ENCODE peak calls at places on chromosomes 13 and 19, in six cellular contexts. S, Q, C, K, L and I are unnamed samples.

GRCh38 chr19:51108805-51109146 is 567 bp upstream of the CTU1 start:
- DNase-seq in S (no peak), Q (no peak), C (no peak), K (no peak), L (no peak), I (no peak)

GRCh38 chr19:33713194-33713593 is 83.5 kb upstream of the KCTD15 start:
- DNase-seq in S (no peak), Q (no peak), C (no peak), K (no peak), L (no peak), I (no peak)

GRCh38 chr19:17411801-17412200 is 6.4 kb upstream of the BST2 start:
- DNase-seq in S (no peak), Q (no peak), C (no peak), K (no peak), L (no peak), I (no peak)

GRCh38 chr19:19113040-19113541 is 25.2 kb downstream of the TMEM161A start:
- DNase-seq in S (no peak), Q (no peak), C (no peak), K (peak), L (peak), I (peak)

GRCh38 chr19:6774821-6775707 is 2.6 kb downstream of the VAV1 start:
- DNase-seq in S (no peak), Q (no peak), C (no peak), K (no peak), L (no peak), I (no peak)

GRCh38 chr13:77299587-77299986 is 27.3 kb downstream of the MYCBP2 start:
- DNase-seq in S (no peak), Q (no peak), C (no peak), K (no peak), L (no peak), I (no peak)

GRCh38 chr13:30325668-30326067 is 18.3 kb upstream of the KATNAL1 start:
- DNase-seq in S (no peak), Q (no peak), C (no peak), K (no peak), L (no peak), I (no peak)

GRCh38 chr13:26968431-26969335 is 202.9 kb downstream of the USP12 start:
- DNase-seq in S (no peak), Q (no peak), C (no peak), K (peak), L (no peak), I (no peak)

GRCh38 chr13:41457589-41458186 is 338 bp downstream of the RGCC start:
- DNase-seq in S (peak), Q (no peak), C (no peak), K (peak), L (no peak), I (peak)

GRCh38 chr19:14337510-14337909 is 43.7 kb upstream of the ADGRE5 start:
- DNase-seq in S (peak), Q (peak), C (no peak), K (peak), L (no peak), I (no peak)

GRCh38 chr13:28755546-28755870 is 36.7 kb upstream of the SLC46A3 start:
- DNase-seq in S (no peak), Q (no peak), C (no peak), K (no peak), L (no peak), I (no peak)

GRCh38 chr13:30153871-30154426 is 153.4 kb downstream of the KATNAL1 start:
- DNase-seq in S (no peak), Q (no peak), C (no peak), K (peak), L (no peak), I (no peak)

GRCh38 chr19:38270587-38271167 is 6.3 kb downstream of the SPINT2 start:
- DNase-seq in S (no peak), Q (peak), C (no peak), K (no peak), L (peak), I (no peak)

GRCh38 chr13:96273196-96273595 is 183.3 kb downstream of the HS6ST3 start:
- DNase-seq in S (no peak), Q (no peak), C (no peak), K (no peak), L (no peak), I (no peak)

GRCh38 chr13:31045621-31046081 is 113.2 kb downstream of the TEX26 start:
- DNase-seq in S (no peak), Q (peak), C (peak), K (no peak), L (peak), I (peak)

GRCh38 chr13:46571189-46571901 is 18.4 kb downstream of the LRCH1 start:
- DNase-seq in S (no peak), Q (no peak), C (no peak), K (no peak), L (no peak), I (peak)

GRCh38 chr19:15562145-15562544 is 52.9 kb upstream of the CYP4F8 start:
- DNase-seq in S (no peak), Q (no peak), C (no peak), K (no peak), L (no peak), I (no peak)

GRCh38 chr19:55484571-55485438 is at the start of gene NAT14:
- DNase-seq in S (peak), Q (peak), C (peak), K (peak), L (no peak), I (peak)

DNA sequence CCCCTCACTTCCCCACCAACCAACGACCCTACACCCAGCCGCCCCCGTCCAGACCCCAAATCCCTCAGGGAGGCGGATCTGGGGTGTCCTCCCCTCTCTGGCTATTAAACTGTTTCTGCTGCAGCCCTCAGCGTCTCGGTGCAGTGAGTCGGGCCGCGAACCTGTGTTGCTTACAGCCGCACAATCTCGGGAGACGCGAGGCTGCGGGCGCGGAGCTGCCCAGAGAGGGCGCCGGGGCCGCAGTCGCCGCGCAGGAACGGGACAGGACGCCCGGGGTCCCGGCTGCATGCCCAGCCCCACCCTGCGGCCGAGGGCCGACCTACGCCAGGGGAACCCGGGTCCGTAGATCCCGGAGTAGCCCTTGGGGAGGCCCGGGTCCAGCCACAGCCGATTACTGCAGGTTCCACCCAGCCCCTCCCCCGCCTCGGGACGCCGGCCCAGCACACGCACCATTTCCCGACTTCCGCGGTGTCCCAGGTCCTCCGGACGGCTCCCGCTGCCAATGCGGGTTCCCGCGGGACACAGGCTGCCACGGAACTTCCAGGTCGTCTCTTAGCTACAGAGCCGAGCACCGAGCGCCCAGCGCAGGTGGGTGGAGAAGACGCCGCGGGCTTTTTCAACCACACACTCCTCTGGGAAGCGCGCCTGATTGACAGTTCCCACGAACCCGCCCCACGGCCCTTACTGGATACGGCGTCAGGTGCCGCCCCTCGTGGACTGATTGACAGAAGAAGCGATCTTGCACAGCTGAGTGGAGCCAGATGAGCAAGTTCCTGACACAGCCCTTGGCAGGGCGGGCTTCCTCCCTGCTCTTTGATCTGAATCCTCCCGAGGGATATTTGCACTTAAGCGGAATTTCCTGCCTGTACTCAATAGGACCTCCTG is at the start of gene ZNF799:
- DNase-seq in S (peak), Q (peak), C (peak), K (peak), L (peak), I (peak)
- TF ChIP-seq CTCF in S (peak), Q (no peak), C (peak), K (no peak), L (no peak), I (no peak)

GRCh38 chr19:23439623-23440022 is 44.4 kb upstream of the ZNF91 start:
- DNase-seq in S (no peak), Q (no peak), C (no peak), K (no peak), L (no peak), I (no peak)
- TF ChIP-seq CTCF in S (peak), Q (no peak), C (no peak), K (no peak), L (peak), I (no peak)

GRCh38 chr13:113631341-113632095 is 26.5 kb downstream of the ATP4B start:
- DNase-seq in S (no peak), Q (no peak), C (no peak), K (no peak), L (no peak), I (no peak)

GRCh38 chr13:113628291-113629270 is 29.4 kb downstream of the ATP4B start:
- DNase-seq in S (no peak), Q (no peak), C (no peak), K (no peak), L (no peak), I (no peak)

GRCh38 chr13:113630296-113630695 is 27.7 kb downstream of the ATP4B start:
- DNase-seq in S (no peak), Q (no peak), C (no peak), K (no peak), L (no peak), I (no peak)

GRCh38 chr13:113630804-113631203 is 27.2 kb downstream of the ATP4B start:
- DNase-seq in S (no peak), Q (no peak), C (no peak), K (no peak), L (no peak), I (no peak)

GRCh38 chr13:113629814-113630213 is 28.2 kb downstream of the ATP4B start:
- DNase-seq in S (no peak), Q (no peak), C (no peak), K (no peak), L (no peak), I (no peak)
- TF ChIP-seq CTCF in S (no peak), Q (no peak), C (no peak), K (no peak), L (no peak), I (no peak)

GRCh38 chr13:101202590-101202989 is 213.7 kb downstream of the NALCN start:
- DNase-seq in S (no peak), Q (no peak), C (no peak), K (no peak), L (no peak), I (no peak)
- TF ChIP-seq CTCF in S (no peak), Q (no peak), C (no peak), K (no peak), L (no peak), I (no peak)

DNA sequence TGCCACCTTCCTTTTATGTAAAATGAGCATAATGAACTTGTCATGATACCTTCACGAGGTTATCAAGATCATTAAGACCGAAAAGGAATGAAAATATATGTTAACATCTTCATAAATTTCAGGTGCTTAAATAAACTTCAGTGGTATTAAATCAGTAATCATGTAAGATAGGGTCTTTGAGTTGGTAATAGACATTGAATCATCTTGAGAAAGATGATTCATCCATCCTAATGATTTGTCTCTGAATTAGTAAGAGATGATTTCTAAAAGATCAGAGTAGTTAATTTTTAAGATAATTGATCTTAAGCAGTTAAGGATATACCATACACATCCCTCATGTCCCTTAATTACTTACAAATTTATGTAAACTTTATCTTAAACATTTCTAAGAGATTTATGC is 52.0 kb downstream of the COG3 start:
- DNase-seq in S (no peak), Q (no peak), C (no peak), K (no peak), L (no peak), I (no peak)
- TF ChIP-seq CTCF in S (no peak), Q (no peak), C (no peak), K (no peak), L (no peak), I (no peak)

GRCh38 chr13:102948006-102948405 is 102.2 kb downstream of the ERCC5 start:
- DNase-seq in S (no peak), Q (no peak), C (peak), K (no peak), L (no peak), I (no peak)
- TF ChIP-seq CTCF in S (no peak), Q (no peak), C (peak), K (no peak), L (no peak), I (no peak)

DNA sequence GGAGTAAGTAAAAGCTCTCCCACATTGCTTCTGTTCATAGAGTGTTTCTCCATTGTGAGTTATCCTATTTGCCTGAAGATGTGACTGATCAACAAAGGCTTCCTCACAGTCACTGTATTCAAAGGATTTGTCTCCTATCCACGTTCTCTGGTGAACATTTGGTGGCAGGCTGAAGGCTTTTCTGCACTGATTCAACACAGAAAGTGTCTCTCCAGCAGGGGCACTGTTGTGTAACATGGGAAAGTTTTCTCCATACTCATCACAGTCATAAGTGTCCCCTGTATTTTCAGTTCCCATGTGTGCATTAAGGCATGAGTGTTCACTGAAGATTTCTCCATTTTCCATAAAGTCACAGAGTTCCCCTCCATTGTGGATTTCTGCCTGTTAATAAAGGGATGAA is 17.6 kb downstream of the ZNF121 start:
- DNase-seq in S (no peak), Q (no peak), C (no peak), K (no peak), L (no peak), I (no peak)
- TF ChIP-seq CTCF in S (peak), Q (no peak), C (no peak), K (no peak), L (no peak), I (no peak)

GRCh38 chr19:27774337-27774736 is 1438.6 kb downstream of the UQCRFS1 start:
- DNase-seq in S (no peak), Q (no peak), C (no peak), K (no peak), L (no peak), I (no peak)

GRCh38 chr19:27774827-27775226 is 1438.1 kb downstream of the UQCRFS1 start:
- DNase-seq in S (no peak), Q (no peak), C (no peak), K (no peak), L (no peak), I (no peak)

GRCh38 chr19:27776020-27776419 is 1436.9 kb downstream of the UQCRFS1 start:
- DNase-seq in S (no peak), Q (peak), C (no peak), K (no peak), L (no peak), I (no peak)

GRCh38 chr19:27776524-27776923 is 1436.4 kb downstream of the UQCRFS1 start:
- DNase-seq in S (no peak), Q (no peak), C (no peak), K (no peak), L (no peak), I (no peak)

GRCh38 chr19:27775395-27775794 is 1437.6 kb downstream of the UQCRFS1 start:
- DNase-seq in S (no peak), Q (no peak), C (no peak), K (no peak), L (no peak), I (no peak)
- TF ChIP-seq CTCF in S (no peak), Q (no peak), C (no peak), K (no peak), L (no peak), I (no peak)

GRCh38 chr19:40466219-40467006 is at the start of gene SPTBN4:
- DNase-seq in S (no peak), Q (no peak), C (peak), K (peak), L (no peak), I (peak)
- TF ChIP-seq CTCF in S (no peak), Q (no peak), C (no peak), K (no peak), L (no peak), I (no peak)